ENCODE peak calls at places on chromosomes 11 and 22, in six cellular contexts. J is endothelial cell of umbilical vein, H is A549, D is HepG2, M is GM12878, N is K562. W is an unnamed sample.

GRCh38 chr11:43573873-43574272 is 106.7 kb upstream of the HSD17B12 start:
- DNase-seq in H (no peak), J (no peak), M (no peak), D (no peak), N (no peak), W (no peak)

GRCh38 chr11:23555085-23555484 is 694.8 kb upstream of the CCDC179 start:
- DNase-seq in M (no peak), D (no peak), N (no peak), H (no peak), J (peak), W (no peak)

GRCh38 chr11:119092880-119093665 is 8.4 kb downstream of the HMBS start:
- DNase-seq in M (no peak), D (peak), H (no peak), N (peak), J (peak), W (peak)

GRCh38 chr11:78790784-78791183 is 216.1 kb upstream of the NARS2 start:
- DNase-seq in N (no peak), M (no peak), J (no peak), D (no peak), H (no peak), W (no peak)

GRCh38 chr11:122137081-122137793 is 21.2 kb upstream of the BLID start:
- DNase-seq in M (no peak), H (peak), J (peak), N (no peak), D (no peak), W (no peak)

GRCh38 chr11:85347291-85347690 is 279.9 kb downstream of the DLG2 start:
- DNase-seq in M (no peak), D (no peak), N (no peak), J (no peak), H (no peak), W (no peak)

GRCh38 chr22:25402501-25403283 is 161.8 kb upstream of the GRK3 start:
- DNase-seq in M (no peak), D (peak), N (no peak), H (no peak), J (no peak), W (no peak)

GRCh38 chr11:118219696-118220095 is 5.1 kb downstream of the JAML start:
- DNase-seq in M (no peak), D (no peak), N (no peak), H (no peak), J (no peak), W (no peak)

GRCh38 chr11:89436071-89436470 is 55.1 kb downstream of the NOX4 start:
- DNase-seq in M (no peak), N (no peak), J (peak), D (no peak), H (no peak), W (peak)

GRCh38 chr11:37110383-37110782 is 512.3 kb upstream of the RAG2 start:
- DNase-seq in N (no peak), D (no peak), M (no peak), J (no peak), H (no peak), W (no peak)

GRCh38 chr11:37107415-37107814 is 509.4 kb upstream of the RAG2 start:
- DNase-seq in N (no peak), D (no peak), J (no peak), H (no peak), M (no peak), W (no peak)

GRCh38 chr11:37108436-37109204 is 510.6 kb upstream of the RAG2 start:
- DNase-seq in N (no peak), M (no peak), D (no peak), J (no peak), H (no peak), W (peak)

GRCh38 chr11:37105456-37105855 is 507.4 kb upstream of the RAG2 start:
- DNase-seq in D (no peak), J (no peak), M (no peak), N (no peak), H (no peak), W (no peak)

GRCh38 chr11:37109205-37109585 is 511.2 kb upstream of the RAG2 start:
- DNase-seq in M (no peak), J (no peak), N (no peak), D (no peak), H (no peak), W (no peak)
- TF ChIP-seq MYC in M (no peak), J (no peak), N (no peak), D (no peak), H (no peak), W (no peak)

GRCh38 chr22:45010532-45010900 is 711 bp upstream of the PHF21B start:
- DNase-seq in D (no peak), N (no peak), H (no peak), M (no peak), J (no peak), W (no peak)

GRCh38 chr22:45007946-45008852 is 1.6 kb downstream of the PHF21B start:
- DNase-seq in M (no peak), J (peak), N (peak), H (peak), D (no peak), W (no peak)

GRCh38 chr22:45008853-45009751 is 703 bp downstream of the PHF21B start:
- DNase-seq in M (no peak), D (no peak), N (no peak), J (no peak), H (peak), W (no peak)

GRCh38 chr22:45007247-45007945 is 2.4 kb downstream of the PHF21B start:
- DNase-seq in J (no peak), D (no peak), N (peak), M (no peak), H (peak), W (peak)

DNA sequence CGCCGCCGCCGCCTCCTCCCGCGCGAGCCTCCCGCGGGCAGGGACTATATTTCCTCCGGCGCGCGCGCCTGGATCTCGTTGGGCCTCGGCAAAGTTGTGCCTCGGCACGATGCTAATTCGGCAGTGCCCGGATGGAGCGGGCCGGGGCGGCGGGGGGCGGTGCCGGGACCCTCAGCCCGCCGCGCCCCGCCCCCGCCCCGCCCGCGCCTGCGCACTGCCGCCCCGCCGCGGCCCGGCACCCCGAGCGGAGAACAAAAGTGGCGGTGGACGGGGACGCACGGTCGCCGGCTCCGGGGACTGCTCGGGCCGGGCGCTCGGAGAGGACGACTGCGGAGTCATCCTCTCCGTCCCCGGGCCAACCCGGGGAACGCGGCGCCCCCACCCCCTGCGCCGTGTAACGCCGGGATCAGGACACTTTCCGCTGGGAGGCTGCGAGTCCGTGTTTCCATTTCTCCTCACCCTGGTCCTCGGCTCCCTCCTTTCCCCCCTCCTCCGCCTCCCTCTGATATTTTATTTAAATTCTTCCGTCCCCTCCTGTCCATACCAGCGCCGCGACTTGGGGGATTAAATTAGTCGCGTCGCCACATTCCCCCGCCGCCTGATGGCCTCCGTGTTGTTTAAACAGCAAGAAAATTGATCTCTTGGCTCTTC is at the start of gene PHF21B:
- DNase-seq in J (peak), M (no peak), D (no peak), N (peak), H (peak), W (no peak)
- TF ChIP-seq POLR2A in J (no peak), M (peak), D (no peak), N (no peak), H (peak), W (no peak)

GRCh38 chr11:60972182-60973030 is 926 bp downstream of the CD6 start:
- DNase-seq in N (no peak), J (no peak), D (no peak), M (no peak), H (no peak), W (no peak)

GRCh38 chr11:60970369-60970774 is 1.1 kb upstream of the CD6 start:
- DNase-seq in J (peak), M (no peak), D (peak), H (peak), N (peak), W (peak)

GRCh38 chr11:60970890-60971289 is 590 bp upstream of the CD6 start:
- DNase-seq in M (no peak), H (no peak), J (no peak), N (no peak), D (no peak), W (no peak)

GRCh38 chr11:60973699-60974098 is 2.2 kb downstream of the CD6 start:
- DNase-seq in N (no peak), J (no peak), M (no peak), D (no peak), H (no peak), W (no peak)

DNA sequence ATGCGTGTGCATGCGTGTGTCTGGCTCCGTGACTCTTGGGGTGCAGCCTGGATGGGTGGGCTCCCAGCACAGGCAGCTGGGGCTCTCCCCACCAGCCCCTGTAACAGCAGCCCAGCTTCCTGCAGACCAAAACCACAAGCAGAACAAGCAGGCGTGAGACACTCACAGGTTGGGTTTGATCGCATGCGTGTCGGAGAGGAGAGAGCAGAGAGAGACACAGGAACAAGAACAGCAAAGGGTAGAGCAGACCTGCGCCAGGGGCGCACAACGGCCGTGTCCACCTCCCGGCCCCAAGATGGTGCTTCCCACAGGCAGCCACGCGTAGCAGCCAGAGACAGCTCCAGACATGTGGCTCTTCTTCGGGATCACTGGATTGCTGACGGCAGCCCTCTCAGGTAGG is at the start of gene CD6:
- DNase-seq in H (no peak), N (no peak), M (no peak), J (no peak), D (no peak), W (peak)
- H3K4me3 ChIP-seq in H (no peak), N (no peak), M (no peak), J (no peak), D (no peak), W (no peak)

DNA sequence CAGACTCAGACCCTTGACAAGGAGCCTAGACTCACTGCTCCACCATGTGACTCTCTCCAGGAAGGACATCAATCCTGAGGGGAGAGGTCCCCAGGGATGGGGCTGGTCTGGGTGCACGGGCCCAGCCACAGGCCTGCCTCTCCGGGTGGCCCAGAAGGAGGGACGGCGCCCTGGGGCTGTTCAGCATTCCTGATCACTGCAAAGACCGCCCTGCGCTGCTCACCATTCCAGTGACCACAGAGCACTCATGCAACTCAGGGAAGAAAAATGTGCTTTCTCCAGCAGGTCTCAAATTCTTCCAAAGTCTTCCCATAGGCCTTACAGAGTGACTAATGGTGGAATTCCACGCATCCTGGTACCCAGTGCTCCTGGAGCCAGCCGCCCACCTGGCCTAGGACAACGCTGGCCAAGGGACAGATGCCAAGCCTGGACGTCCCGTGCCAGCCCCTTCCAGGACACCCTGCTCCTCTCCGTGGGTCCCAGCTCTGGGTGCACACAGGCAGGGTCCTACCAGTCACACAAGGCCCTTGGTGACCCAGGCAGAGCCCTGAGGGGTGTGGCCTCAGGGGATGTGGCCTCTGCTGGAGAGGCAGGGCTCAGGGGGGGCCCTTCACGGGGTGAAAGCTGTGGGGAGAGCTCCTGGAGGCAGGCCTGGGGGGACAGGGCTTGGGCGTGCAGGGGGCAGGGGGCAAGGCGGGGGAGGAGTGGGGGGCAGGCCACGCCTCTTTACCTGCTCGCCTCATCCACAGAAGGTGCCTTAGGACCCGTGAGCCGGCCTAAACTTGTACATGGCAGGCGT is 178.8 kb downstream of the IGLL1 start:
- DNase-seq in H (no peak), D (no peak), N (no peak), M (no peak), J (no peak), W (no peak)
- TF ChIP-seq MYC in H (no peak), D (no peak), N (no peak), M (no peak), J (no peak), W (no peak)

DNA sequence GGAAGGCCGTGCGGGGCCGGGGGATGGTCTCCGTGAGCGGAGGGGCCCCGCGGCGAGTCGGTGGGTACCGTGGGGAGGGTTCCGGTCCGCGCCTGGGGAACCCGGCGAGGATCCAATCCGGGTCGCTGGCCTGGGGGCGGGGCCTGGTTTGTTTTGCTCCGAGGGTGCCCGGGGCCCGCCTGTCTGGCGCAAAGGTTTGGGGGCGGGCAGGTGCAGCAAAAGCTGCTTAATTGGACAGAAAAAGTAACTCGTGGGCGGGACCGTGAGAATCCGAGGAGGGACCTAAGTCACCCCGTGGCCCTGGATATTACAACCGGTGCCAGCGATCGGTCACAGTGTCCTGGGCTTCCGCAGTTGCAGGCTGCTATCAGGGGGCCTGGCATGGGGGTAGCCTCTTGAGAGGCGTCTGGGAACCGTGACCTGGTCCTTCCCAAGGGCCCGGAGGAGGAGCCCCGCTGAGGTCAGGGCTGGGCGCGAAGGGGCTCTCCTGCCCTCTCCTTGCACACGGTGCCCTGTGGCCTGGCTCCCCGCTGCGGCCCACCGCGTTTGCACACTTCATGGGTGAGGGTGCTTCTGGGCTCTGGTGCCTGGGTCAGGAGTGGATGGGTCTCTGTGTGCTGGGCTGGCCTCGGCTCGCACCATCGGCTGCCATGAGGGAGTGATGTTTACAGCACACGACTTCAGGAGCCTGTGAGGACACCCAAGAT is 1.4 kb downstream of the PNPLA2 start:
- DNase-seq in D (peak), N (peak), H (peak), J (peak), M (no peak), W (peak)
- TF ChIP-seq POLR2A in D (peak), N (no peak), H (peak), J (peak), M (peak), W (no peak)

DNA sequence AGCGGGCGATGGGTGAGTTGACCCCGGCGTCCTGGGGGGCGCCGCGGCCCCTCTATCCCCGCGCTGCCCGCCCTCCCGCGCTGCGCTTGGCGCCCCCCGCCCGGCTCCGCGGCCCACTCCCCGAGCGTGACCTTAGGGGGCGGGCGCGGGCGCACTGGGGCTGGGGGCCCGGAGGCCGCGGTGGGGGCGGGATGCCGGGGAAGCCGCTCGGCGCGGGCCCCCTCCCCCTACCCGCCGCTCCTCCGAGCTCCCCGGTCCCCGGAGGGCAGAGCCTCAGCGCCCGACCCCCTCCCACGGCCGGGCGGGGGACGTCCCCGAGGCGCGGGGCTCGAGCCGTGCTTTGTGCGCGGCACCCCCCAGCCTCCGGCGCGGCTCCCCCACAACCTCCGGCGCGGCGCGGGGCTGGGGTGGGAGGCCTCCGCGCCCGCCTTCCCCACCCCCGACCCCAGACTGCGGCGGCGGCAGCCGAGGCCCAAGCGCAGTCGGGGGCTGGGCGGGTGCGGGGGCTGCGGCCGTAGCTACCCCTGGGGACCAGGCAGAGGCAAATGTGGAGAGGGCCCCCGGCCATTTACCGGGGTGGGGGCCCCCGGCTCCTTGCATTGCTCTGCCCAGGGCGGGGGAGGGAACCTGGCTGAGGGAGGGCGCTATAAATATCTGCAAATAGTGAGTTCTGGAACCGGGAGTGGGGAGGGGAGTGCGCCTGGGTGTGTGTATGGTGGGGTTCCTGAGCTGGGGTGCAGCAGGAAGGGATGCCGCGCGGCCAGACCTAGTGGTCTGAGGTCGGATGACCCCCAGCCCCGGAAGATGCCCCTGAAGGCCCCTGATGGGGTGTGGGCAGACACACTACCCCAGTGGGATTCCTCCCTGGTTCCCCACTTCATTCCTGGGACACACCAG is 982 bp downstream of the MGAT3 start:
- DNase-seq in J (no peak), N (peak), M (no peak), D (no peak), H (no peak), W (peak)
- H3K4me3 ChIP-seq in J (no peak), N (peak), M (peak), D (no peak), H (peak), W (peak)

GRCh38 chr11:131894615-131895544 is 524.5 kb downstream of the NTM start:
- DNase-seq in D (no peak), J (no peak), H (no peak), M (no peak), N (no peak), W (no peak)
- TF ChIP-seq MYC in D (no peak), J (no peak), H (no peak), M (no peak), N (no peak), W (no peak)